ENCODE peak calls at places on chromosomes 4 and X, in four cellular contexts. R is heart right ventricle, G is sigmoid colon, H is neural progenitor cell. V is an unnamed sample.

GRCh38 chr4:30744957-30745640 is 24.9 kb downstream of the PCDH7 start:
- DNase-seq in G (no peak), R (no peak), H (peak; percentile 9), V (no peak)

GRCh38 chr4:184826315-184827266 is 823 bp upstream of the ACSL1 start:
- DNase-seq in H (peak; percentile 21), R (peak; percentile 50), G (peak; percentile 73), V (peak; percentile 70)

GRCh38 chr4:85527815-85528214 is 52.9 kb downstream of the ARHGAP24 start:
- DNase-seq in H (no peak), R (no peak), G (no peak), V (no peak)

GRCh38 chr4:100169796-100170485 is 20.3 kb downstream of the DDIT4L start:
- DNase-seq in G (no peak), H (no peak), R (no peak), V (no peak)

GRCh38 chr4:39286263-39286662 is 79.9 kb downstream of the RFC1 start:
- DNase-seq in H (no peak), R (no peak), G (no peak), V (no peak)

GRCh38 chr4:31192372-31192771 is 472.2 kb downstream of the PCDH7 start:
- DNase-seq in G (no peak), R (no peak), H (no peak), V (no peak)

GRCh38 chrX:41335590-41336331 is 1.8 kb downstream of the DDX3X start:
- DNase-seq in H (no peak), R (no peak), G (no peak), V (peak; percentile 38)

GRCh38 chr4:183571350-183572076 is 66.7 kb downstream of the ING2 start:
- DNase-seq in R (peak; percentile 17), H (no peak), G (no peak), V (no peak)

GRCh38 chrX:112113460-112113859 is 30.9 kb upstream of the TRPC5 start:
- DNase-seq in H (no peak), G (no peak), R (no peak), V (no peak)

DNA sequence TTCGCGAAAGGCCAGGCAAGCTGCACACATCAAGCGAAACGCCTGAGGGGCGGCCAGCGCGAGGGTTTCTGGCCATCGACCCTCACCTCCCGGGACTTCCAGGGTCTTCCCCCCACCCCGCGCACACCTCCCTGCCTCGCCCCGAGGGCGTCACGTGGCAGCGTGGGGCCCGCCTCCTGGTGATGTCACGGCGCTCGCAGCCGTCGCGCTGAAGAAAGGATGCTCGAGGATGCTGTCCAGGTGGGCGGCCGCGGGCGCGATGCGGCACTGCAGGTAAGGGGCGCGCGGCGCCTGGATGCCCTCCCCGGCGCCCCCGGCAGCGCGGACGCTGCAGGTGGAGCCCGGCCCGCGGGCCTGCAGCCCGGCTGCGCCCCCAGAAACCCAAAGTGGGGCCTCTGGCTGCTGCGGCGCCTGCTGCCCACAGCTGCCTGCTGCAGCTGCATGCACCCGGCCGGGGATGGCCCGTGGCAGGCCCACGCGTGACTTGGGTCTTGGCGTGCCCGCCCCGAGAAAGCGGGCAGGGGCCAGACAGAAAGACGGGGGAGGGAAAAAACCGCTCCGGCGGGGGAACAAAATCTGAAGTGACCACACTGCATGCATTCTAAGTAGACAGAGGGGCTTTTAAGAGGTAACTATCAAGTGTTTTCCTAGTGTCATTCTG is 1.6 kb downstream of the CLCN4 start:
- DNase-seq in R (peak; percentile 43), G (no peak), H (peak; percentile 55), V (no peak)
- H3K4me3 ChIP-seq in R (peak overlapping the region; percentile 47), G (peak overlapping the region; percentile 35), H (peak overlapping the region; percentile 42), V (no peak overlapping the region)

DNA sequence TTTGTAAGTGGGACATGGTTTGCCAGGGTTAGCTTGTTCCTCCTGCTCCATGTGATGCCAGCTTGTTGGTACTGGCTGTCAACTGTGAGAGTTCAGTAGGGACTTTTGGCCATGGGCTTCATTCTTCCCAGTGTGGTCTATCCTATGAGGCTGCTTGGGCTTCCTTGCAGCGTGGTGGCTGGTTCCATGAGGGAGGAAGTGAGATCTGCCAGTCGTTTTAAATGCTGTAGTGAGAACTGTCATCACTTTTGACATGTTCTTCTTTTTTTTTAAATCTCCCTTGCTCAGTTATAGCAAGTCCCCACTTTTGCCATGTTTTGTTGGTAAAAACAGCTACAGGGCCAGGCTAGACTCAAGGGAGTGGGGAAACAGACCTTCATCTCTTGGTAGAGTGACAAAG is 15.9 kb downstream of the NSD2 start:
- DNase-seq in R (no peak), H (no peak), G (no peak), V (no peak)
- H3K4me1 ChIP-seq in R (peaks cover 8% of the 10 kb centered on the region), H (no peaks in the 10 kb centered on the region), G (peaks cover 5% of the 10 kb centered on the region), V (peaks cover 6% of the 10 kb centered on the region)

GRCh38 chr4:119070301-119070700 is 65.3 kb upstream of the MYOZ2 start:
- DNase-seq in G (no peak), H (no peak), R (no peak), V (no peak)
- H3K27ac ChIP-seq in G (no peak overlapping the region), H (no peak overlapping the region), R (no peak overlapping the region), V (no peak overlapping the region)

DNA sequence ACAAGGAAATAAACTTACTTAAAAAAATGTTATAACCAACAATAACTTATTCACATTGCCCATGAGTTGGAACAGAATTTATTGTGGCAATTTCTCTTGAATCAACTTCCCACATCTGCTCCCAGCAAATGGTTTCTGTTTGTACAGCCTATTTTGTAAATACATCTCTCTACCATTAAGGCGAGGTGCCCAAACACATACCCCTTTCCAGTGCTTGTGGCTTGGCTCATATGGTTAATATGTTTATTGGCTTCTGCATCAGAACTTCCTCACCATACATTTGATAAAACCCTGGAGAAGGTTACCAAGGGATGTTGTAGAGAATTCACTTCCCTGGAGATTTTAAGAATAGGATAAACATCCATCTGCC is 207.1 kb downstream of the SOWAHB start:
- DNase-seq in G (no peak), H (no peak), R (no peak), V (no peak)
- H3K4me3 ChIP-seq in G (peak overlapping the region; percentile 60), H (peak overlapping the region; percentile 92), R (no peak overlapping the region), V (no peak overlapping the region)

DNA sequence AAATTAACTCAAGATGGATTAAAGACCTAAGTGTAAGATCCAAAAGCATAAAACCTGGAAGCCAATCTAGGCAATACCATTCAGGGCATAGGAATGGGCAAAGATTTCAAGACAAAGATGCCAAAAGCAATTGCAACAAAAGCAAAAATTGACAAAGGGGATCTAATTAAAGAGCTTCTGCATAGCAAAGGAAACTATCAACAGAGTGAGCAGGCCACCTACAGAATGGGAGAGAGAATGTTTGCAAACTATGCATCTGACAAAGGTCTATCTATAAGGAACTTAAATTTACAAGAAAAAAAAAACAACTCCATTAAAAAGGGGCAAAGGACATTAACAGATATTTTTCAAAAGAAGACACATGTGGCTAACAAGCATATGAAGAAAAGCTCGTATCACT is 171.9 kb downstream of the RAB28 start:
- DNase-seq in G (no peak), H (no peak), R (no peak), V (no peak)
- H3K4me1 ChIP-seq in G (no peaks in the 10 kb centered on the region), H (peaks cover 4% of the 10 kb centered on the region), R (no peaks in the 10 kb centered on the region), V (no peaks in the 10 kb centered on the region)

GRCh38 chrX:49042581-49043219 is 457 bp downstream of the TFE3 start:
- DNase-seq in G (no peak), H (no peak), R (no peak), V (no peak)

GRCh38 chrX:49037883-49038475 is 5.2 kb downstream of the TFE3 start:
- DNase-seq in G (no peak), R (no peak), H (no peak), V (no peak)

GRCh38 chrX:49040376-49040955 is 2.7 kb downstream of the TFE3 start:
- DNase-seq in H (no peak), G (no peak), R (no peak), V (no peak)

GRCh38 chrX:49041683-49042529 is 1.3 kb downstream of the TFE3 start:
- DNase-seq in R (no peak), H (no peak), G (no peak), V (no peak)

GRCh38 chrX:49039598-49040375 is 3.4 kb downstream of the TFE3 start:
- DNase-seq in R (peak; percentile 46), H (peak; percentile 92), G (peak; percentile 93), V (peak; percentile 23)
- H3K27ac ChIP-seq in R (peak overlapping the region; percentile 97), H (peak overlapping the region; percentile 10), G (peak overlapping the region; percentile 100), V (peak overlapping the region; percentile 42)

DNA sequence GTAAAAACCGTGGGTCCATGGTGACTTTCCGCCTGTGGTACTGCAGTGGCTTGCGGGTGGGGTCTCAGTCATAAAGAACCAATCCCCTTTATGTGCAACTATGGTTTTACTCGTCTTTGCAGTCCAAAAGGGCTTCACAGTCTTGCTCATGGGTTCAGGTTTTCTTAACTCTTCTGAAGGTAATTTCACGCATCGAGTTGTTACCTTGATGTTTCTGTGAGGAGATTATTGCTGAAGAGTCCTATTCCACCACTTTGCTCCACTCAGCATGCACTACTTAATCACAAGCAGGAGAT is 41.5 kb downstream of the F8 start:
- DNase-seq in R (no peak), H (no peak), G (no peak), V (no peak)
- H3K4me3 ChIP-seq in R (no peak overlapping the region), H (no peak overlapping the region), G (peak overlapping the region; percentile 46), V (no peak overlapping the region)

GRCh38 chrX:2699959-2700358 is 8.9 kb downstream of the CD99 start:
- DNase-seq in R (no peak), H (no peak), G (no peak), V (no peak)

GRCh38 chrX:2698604-2699003 is 7.5 kb downstream of the CD99 start:
- DNase-seq in H (no peak), G (no peak), R (no peak), V (no peak)

GRCh38 chrX:2701600-2701999 is 10.5 kb downstream of the CD99 start:
- DNase-seq in R (no peak), H (no peak), G (no peak), V (no peak)

GRCh38 chrX:2697741-2698294 is 6.7 kb downstream of the CD99 start:
- DNase-seq in H (no peak), G (no peak), R (no peak), V (no peak)

DNA sequence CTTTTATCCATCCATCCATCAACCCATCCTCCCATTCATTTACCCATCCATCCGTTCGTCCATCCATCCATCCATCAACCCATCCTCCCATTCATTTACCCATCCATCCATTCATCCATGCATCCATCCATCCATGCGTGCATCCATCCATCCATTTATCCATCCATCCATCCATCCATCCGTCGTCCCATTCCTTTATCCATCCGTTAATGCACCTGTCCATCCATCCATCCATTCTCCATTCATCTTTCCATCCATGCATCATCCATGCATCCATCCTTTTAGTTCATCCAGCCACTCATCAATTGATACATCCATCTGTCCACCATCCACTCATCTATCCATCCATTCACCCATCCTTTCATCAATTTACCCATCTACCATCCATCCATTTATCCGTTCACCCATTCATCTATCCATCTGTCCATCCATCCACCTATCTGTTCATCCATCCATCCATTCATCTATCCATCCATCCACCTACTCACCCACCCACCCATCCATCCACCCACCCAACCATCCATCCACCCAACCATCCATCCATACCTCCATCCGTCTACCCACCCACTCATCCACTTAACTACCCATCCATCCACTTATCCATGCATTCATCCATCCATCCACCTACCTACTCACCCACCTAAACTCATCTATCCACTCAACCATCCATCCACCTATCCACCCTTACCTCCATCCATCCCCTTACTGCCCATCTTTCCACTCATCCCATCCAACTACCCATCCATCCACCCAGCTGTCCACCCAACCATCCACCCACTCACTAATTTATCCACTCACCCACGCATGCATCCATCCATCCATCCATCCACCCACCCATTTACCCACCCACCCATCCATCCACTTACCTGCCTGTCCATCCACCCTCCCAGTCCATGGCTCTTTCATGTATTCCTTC is 9.6 kb downstream of the CD99 start:
- DNase-seq in H (no peak), G (no peak), R (no peak), V (no peak)
- H3K4me1 ChIP-seq in H (no peaks in the 10 kb centered on the region), G (peaks cover 100% of the 10 kb centered on the region), R (peaks cover 79% of the 10 kb centered on the region), V (peaks cover 99% of the 10 kb centered on the region)

V was measured in CD4-positive, alpha-beta memory T cell.